ENCODE peak calls at places on chromosomes 11 and 22, in seven cellular contexts. N is CD8-positive, alpha-beta T cell; F is PC-3; K is CD8-positive, alpha-beta memory T cell; H is thoracic aorta; E is body of pancreas; A is esophagus muscularis mucosa. J is an unnamed sample.

GRCh38 chr22:35314161-35314942 is 14.7 kb downstream of the TOM1 start:
- DNase-seq in E (no peak), H (no peak), F (no peak), A (no peak), N (no peak), K (peak; percentile 36), J (no peak)

GRCh38 chr11:128596245-128596644 is 8.9 kb upstream of the ETS1 start:
- DNase-seq in A (no peak), K (no peak), N (no peak), E (no peak), H (no peak), F (no peak), J (no peak)

GRCh38 chr11:5476184-5476819 is 12.2 kb upstream of the OR52D1 start:
- DNase-seq in N (peak; percentile 28), K (no peak), F (peak; percentile 63), H (no peak), A (no peak), E (peak; percentile 54), J (peak; percentile 6)

GRCh38 chr22:45817705-45818104 is 146.1 kb downstream of the ATXN10 start:
- DNase-seq in E (no peak), A (peak; percentile 60), H (no peak), K (no peak), F (no peak), N (no peak), J (no peak)

GRCh38 chr11:77073328-77074001 is 6.7 kb downstream of the CAPN5 start:
- DNase-seq in H (peak; percentile 81), N (no peak), E (peak; percentile 67), A (no peak), K (no peak), F (peak; percentile 75), J (no peak)

GRCh38 chr11:68579455-68579854 is 104.9 kb upstream of the GAL start:
- DNase-seq in N (no peak), A (no peak), K (no peak), E (no peak), H (no peak), F (peak; percentile 95), J (no peak)

GRCh38 chr11:18706330-18707243 is 8.0 kb downstream of the TMEM86A start:
- DNase-seq in K (peak; percentile 76), A (no peak), N (peak; percentile 50), E (peak; percentile 67), H (peak; percentile 48), F (no peak), J (peak; percentile 46)

GRCh38 chr11:33970984-33971466 is 79.1 kb upstream of the LMO2 start:
- DNase-seq in K (no peak), E (peak; percentile 50), N (no peak), H (peak; percentile 4), F (peak; percentile 69), A (no peak), J (no peak)

GRCh38 chr11:58927393-58928081 is 11.8 kb upstream of the GLYATL1 start:
- DNase-seq in F (peak; percentile 26), N (no peak), H (no peak), K (no peak), A (no peak), E (peak; percentile 78), J (no peak)

GRCh38 chr22:44604455-44604854 is 97.5 kb upstream of the PRR5 start:
- DNase-seq in F (no peak), K (no peak), N (no peak), A (no peak), H (no peak), E (no peak), J (no peak)

GRCh38 chr22:43385770-43386641 is 25.8 kb upstream of the MPPED1 start:
- DNase-seq in F (peak; percentile 64), K (peak; percentile 82), N (peak; percentile 73), A (no peak), H (peak; percentile 11), E (peak; percentile 76), J (peak; percentile 50)

GRCh38 chr11:844693-845644 is 2.3 kb downstream of the TSPAN4 start:
- DNase-seq in K (no peak), E (peak; percentile 86), H (peak; percentile 72), N (no peak), A (peak; percentile 98), F (peak; percentile 74), J (no peak)

GRCh38 chr22:21665047-21665851 is 563 bp upstream of the PPIL2 start:
- DNase-seq in E (no peak), H (no peak), N (no peak), A (no peak), F (no peak), K (no peak), J (no peak)
- H3K27ac ChIP-seq in E (peak overlapping the region; percentile 94), H (peak overlapping the region; percentile 86), N (peak overlapping the region; percentile 88), A (peak overlapping the region; percentile 92), F (no peak overlapping the region), K (peak overlapping the region; percentile 92), J (peak overlapping the region; percentile 88)

DNA sequence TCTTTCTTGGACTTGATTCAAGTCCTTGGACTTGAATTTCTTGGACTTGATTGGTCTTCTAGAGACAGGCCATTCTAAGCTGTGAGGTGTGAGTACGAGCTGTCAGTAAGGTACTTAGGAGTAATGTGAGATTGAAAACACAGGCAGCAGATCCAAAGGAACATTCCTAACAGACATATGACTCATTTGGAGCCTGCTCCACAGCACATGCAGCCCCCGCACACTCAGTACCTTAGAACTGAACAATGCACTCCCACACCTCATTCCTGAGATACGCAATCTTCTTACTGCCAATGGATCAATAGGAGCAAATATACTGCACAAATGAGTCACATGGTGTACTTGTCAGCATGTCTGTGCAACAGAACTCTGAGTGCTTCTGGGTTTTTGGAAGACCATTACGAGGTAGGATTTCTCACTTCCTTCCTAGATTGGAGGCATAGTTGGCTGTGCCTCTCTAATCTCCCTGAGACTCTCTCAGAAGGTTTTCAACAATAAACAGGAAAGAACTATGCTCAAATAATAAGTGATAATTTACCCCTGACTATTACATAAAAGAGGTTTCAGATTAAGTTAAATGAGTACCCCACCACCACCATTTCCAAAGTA is 243.1 kb downstream of the KCNA4 start:
- DNase-seq in F (no peak), E (no peak), A (no peak), H (no peak), K (no peak), N (no peak), J (no peak)
- H3K9me3 ChIP-seq in F (no peaks in the 10 kb centered on the region), E (no peaks in the 10 kb centered on the region), A (no peaks in the 10 kb centered on the region), H (no peaks in the 10 kb centered on the region), K (no peaks in the 10 kb centered on the region), N (no peaks in the 10 kb centered on the region), J (no peaks in the 10 kb centered on the region)

DNA sequence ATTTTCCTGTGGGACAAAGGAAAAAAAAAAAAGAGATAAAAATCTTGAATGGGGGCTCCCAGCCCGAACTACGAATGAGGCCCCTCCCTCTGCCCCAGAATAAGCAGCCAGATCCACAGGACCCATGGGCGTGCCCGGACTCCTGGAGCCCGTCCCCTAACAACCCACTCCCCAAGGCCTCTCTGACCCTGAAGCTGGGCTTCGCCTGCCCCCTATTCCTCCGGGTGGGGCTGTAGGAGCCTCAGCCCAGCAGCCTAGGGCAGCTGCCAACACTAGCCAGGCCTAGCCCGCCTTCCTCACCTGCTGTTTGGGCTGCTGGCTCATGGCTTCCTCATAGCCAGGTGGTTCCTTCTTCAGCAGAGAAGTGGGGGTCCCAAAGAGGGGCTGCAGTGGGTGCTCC is 46.6 kb downstream of the SGSM3 start:
- DNase-seq in H (no peak), F (no peak), A (no peak), E (no peak), N (no peak), K (no peak), J (no peak)
- H3K27ac ChIP-seq in H (no peak overlapping the region), F (no peak overlapping the region), A (no peak overlapping the region), E (no peak overlapping the region), N (no peak overlapping the region), K (no peak overlapping the region), J (no peak overlapping the region)

GRCh38 chr11:126175261-126175885 is 36.1 kb downstream of the RPUSD4 start:
- DNase-seq in A (no peak), E (peak; percentile 23), N (no peak), F (no peak), H (no peak), K (no peak), J (no peak)
- H3K9me3 ChIP-seq in A (no peaks in the 10 kb centered on the region), E (no peaks in the 10 kb centered on the region), N (no peaks in the 10 kb centered on the region), F (no peaks in the 10 kb centered on the region), H (no peaks in the 10 kb centered on the region), K (no peaks in the 10 kb centered on the region), J (no peaks in the 10 kb centered on the region)

GRCh38 chr22:39183991-39184585 is 31.6 kb upstream of the CBX7 start:
- DNase-seq in E (peak; percentile 90), A (no peak), N (no peak), H (no peak), K (no peak), F (peak; percentile 3), J (no peak)
- H3K27ac ChIP-seq in E (peak overlapping the region; percentile 42), A (peak overlapping the region; percentile 72), N (no peak overlapping the region), H (no peak overlapping the region), K (no peak overlapping the region), F (no peak overlapping the region), J (no peak overlapping the region)

GRCh38 chr22:47544696-47545095 is 782.2 kb downstream of the TBC1D22A start:
- DNase-seq in A (peak; percentile 91), H (no peak), K (no peak), E (no peak), N (no peak), F (no peak), J (no peak)
- H3K9me3 ChIP-seq in A (peaks cover 13% of the 10 kb centered on the region), H (no peaks in the 10 kb centered on the region), K (no peaks in the 10 kb centered on the region), E (peaks cover 7% of the 10 kb centered on the region), N (no peaks in the 10 kb centered on the region), F (no peaks in the 10 kb centered on the region), J (no peaks in the 10 kb centered on the region)

GRCh38 chr22:40308999-40309578 is 37.2 kb upstream of the ADSL start:
- DNase-seq in F (no peak), K (no peak), N (no peak), E (no peak), H (no peak), A (no peak), J (no peak)
- H3K27ac ChIP-seq in F (no peak overlapping the region), K (no peak overlapping the region), N (no peak overlapping the region), E (no peak overlapping the region), H (peak overlapping the region; percentile 18), A (peak overlapping the region; percentile 78), J (no peak overlapping the region)

GRCh38 chr22:47549741-47550340 is 787.4 kb downstream of the TBC1D22A start:
- DNase-seq in N (no peak), E (no peak), H (no peak), A (no peak), F (no peak), K (no peak), J (no peak)
- H3K9me3 ChIP-seq in N (no peaks in the 10 kb centered on the region), E (no peaks in the 10 kb centered on the region), H (no peaks in the 10 kb centered on the region), A (peaks cover 9% of the 10 kb centered on the region), F (no peaks in the 10 kb centered on the region), K (no peaks in the 10 kb centered on the region), J (no peaks in the 10 kb centered on the region)

GRCh38 chr11:119023741-119024140 is 5.2 kb downstream of the TRAPPC4 start:
- DNase-seq in H (no peak), F (no peak), N (no peak), E (no peak), K (no peak), A (no peak), J (no peak)
- H3K27ac ChIP-seq in H (no peak overlapping the region), F (no peak overlapping the region), N (no peak overlapping the region), E (peak overlapping the region; percentile 88), K (no peak overlapping the region), A (no peak overlapping the region), J (no peak overlapping the region)

DNA sequence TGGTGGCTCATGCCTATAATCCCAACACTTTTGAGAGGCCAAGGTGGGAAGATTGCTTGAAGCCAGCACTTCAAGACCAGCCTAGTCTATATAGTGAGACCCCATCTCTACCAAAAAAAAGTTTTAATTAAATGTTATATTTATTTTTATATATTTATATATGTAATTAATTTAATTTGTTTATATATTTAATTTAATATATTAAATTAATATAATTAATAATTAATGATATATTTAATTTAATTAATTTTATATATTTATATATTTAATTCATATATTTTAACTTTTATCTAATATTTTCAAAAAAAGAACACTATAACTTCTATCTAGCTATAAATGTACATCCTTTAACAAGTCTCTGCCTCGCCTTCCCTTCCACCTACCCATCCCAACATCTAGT is 104.8 kb downstream of the PAX6 start:
- DNase-seq in N (no peak), A (no peak), F (no peak), H (no peak), E (no peak), K (no peak), J (no peak)
- H3K9me3 ChIP-seq in N (no peaks in the 10 kb centered on the region), A (no peaks in the 10 kb centered on the region), F (no peaks in the 10 kb centered on the region), H (no peaks in the 10 kb centered on the region), E (no peaks in the 10 kb centered on the region), K (no peaks in the 10 kb centered on the region), J (no peaks in the 10 kb centered on the region)

J was measured in CD4-positive, alpha-beta T cell.